ENCODE peak calls at places on chromosome X, in seven cellular contexts. One of them, this sample, is unnamed.

GRCh38 chrX:150080497-150080896 is 142.2 kb upstream of the EOLA2 start:
- DNase-seq in foreskin fibroblast: no peak
- DNase-seq in fibroblast of lung: no peak
- DNase-seq in fibroblast of pulmonary artery: no peak
- DNase-seq in lower leg skin: no peak
- DNase-seq in thoracic aorta: no peak
- DNase-seq in Caco-2: no peak
- DNase-seq in this sample: no peak

GRCh38 chrX:48927736-48928382 is 9.0 kb upstream of the PIM2 start:
- DNase-seq in foreskin fibroblast: no peak
- DNase-seq in fibroblast of lung: no peak
- DNase-seq in fibroblast of pulmonary artery: no peak
- DNase-seq in lower leg skin: no peak
- DNase-seq in thoracic aorta: no peak
- DNase-seq in Caco-2: no peak
- DNase-seq in this sample: no peak

GRCh38 chrX:7117587-7117986 is 29.9 kb upstream of the STS start:
- DNase-seq in foreskin fibroblast: no peak
- DNase-seq in fibroblast of lung: no peak
- DNase-seq in fibroblast of pulmonary artery: no peak
- DNase-seq in lower leg skin: no peak
- DNase-seq in thoracic aorta: no peak
- DNase-seq in Caco-2: no peak
- DNase-seq in this sample: no peak

GRCh38 chrX:41238543-41238942 is 95.4 kb upstream of the DDX3X start:
- DNase-seq in foreskin fibroblast: peak; percentile 62
- DNase-seq in fibroblast of lung: peak; percentile 66
- DNase-seq in fibroblast of pulmonary artery: peak; percentile 70
- DNase-seq in lower leg skin: no peak
- DNase-seq in thoracic aorta: no peak
- DNase-seq in Caco-2: no peak
- DNase-seq in this sample: peak; percentile 60

GRCh38 chrX:446243-446642 is 59.5 kb upstream of the PPP2R3B start:
- DNase-seq in foreskin fibroblast: no peak
- DNase-seq in fibroblast of lung: no peak
- DNase-seq in fibroblast of pulmonary artery: no peak
- DNase-seq in lower leg skin: no peak
- DNase-seq in thoracic aorta: no peak
- DNase-seq in Caco-2: no peak
- DNase-seq in this sample: no peak

GRCh38 chrX:68841251-68842049 is 12.6 kb downstream of the EFNB1 start:
- DNase-seq in foreskin fibroblast: no peak
- DNase-seq in fibroblast of lung: no peak
- DNase-seq in fibroblast of pulmonary artery: no peak
- DNase-seq in lower leg skin: no peak
- DNase-seq in thoracic aorta: no peak
- DNase-seq in Caco-2: no peak
- DNase-seq in this sample: no peak

GRCh38 chrX:132426695-132427281 is 62.0 kb downstream of the MBNL3 start:
- DNase-seq in foreskin fibroblast: peak; percentile 73
- DNase-seq in fibroblast of lung: peak; percentile 43
- DNase-seq in fibroblast of pulmonary artery: peak; percentile 57
- DNase-seq in lower leg skin: no peak
- DNase-seq in thoracic aorta: no peak
- DNase-seq in Caco-2: no peak
- DNase-seq in this sample: peak; percentile 38

GRCh38 chrX:118758511-118758910 is 31.1 kb downstream of the IL13RA1 start:
- DNase-seq in foreskin fibroblast: no peak
- DNase-seq in fibroblast of lung: no peak
- DNase-seq in fibroblast of pulmonary artery: no peak
- DNase-seq in lower leg skin: no peak
- DNase-seq in thoracic aorta: no peak
- DNase-seq in Caco-2: no peak
- DNase-seq in this sample: no peak

GRCh38 chrX:39693298-39693697 is 404.5 kb downstream of the BCOR start:
- DNase-seq in foreskin fibroblast: no peak
- DNase-seq in fibroblast of lung: peak; percentile 47
- DNase-seq in fibroblast of pulmonary artery: no peak
- DNase-seq in lower leg skin: peak; percentile 39
- DNase-seq in thoracic aorta: no peak
- DNase-seq in Caco-2: peak; percentile 16
- DNase-seq in this sample: no peak

GRCh38 chrX:129754266-129755024 is 15.7 kb downstream of the XPNPEP2 start:
- DNase-seq in foreskin fibroblast: no peak
- DNase-seq in fibroblast of lung: no peak
- DNase-seq in fibroblast of pulmonary artery: no peak
- DNase-seq in lower leg skin: no peak
- DNase-seq in thoracic aorta: no peak
- DNase-seq in Caco-2: no peak
- DNase-seq in this sample: no peak

GRCh38 chrX:65532016-65532415 is 2.6 kb downstream of the LAS1L start:
- DNase-seq in foreskin fibroblast: no peak
- DNase-seq in fibroblast of lung: no peak
- DNase-seq in fibroblast of pulmonary artery: no peak
- DNase-seq in lower leg skin: no peak
- DNase-seq in thoracic aorta: no peak
- DNase-seq in Caco-2: no peak
- DNase-seq in this sample: peak; percentile 0

GRCh38 chrX:41875142-41875541 is 48.2 kb downstream of the CASK start:
- DNase-seq in foreskin fibroblast: no peak
- DNase-seq in fibroblast of lung: peak; percentile 38
- DNase-seq in fibroblast of pulmonary artery: peak; percentile 16
- DNase-seq in lower leg skin: no peak
- DNase-seq in thoracic aorta: no peak
- DNase-seq in Caco-2: no peak
- DNase-seq in this sample: no peak

GRCh38 chrX:10146350-10146749 is 10.4 kb upstream of the CLCN4 start:
- DNase-seq in foreskin fibroblast: peak; percentile 11
- DNase-seq in fibroblast of lung: no peak
- DNase-seq in fibroblast of pulmonary artery: no peak
- DNase-seq in lower leg skin: no peak
- DNase-seq in thoracic aorta: no peak
- DNase-seq in Caco-2: no peak
- DNase-seq in this sample: no peak

GRCh38 chrX:137034508-137034872 is 695 bp upstream of the GPR101 start:
- DNase-seq in foreskin fibroblast: no peak
- DNase-seq in fibroblast of lung: no peak
- DNase-seq in fibroblast of pulmonary artery: no peak
- DNase-seq in lower leg skin: no peak
- DNase-seq in thoracic aorta: no peak
- DNase-seq in Caco-2: peak; percentile 1
- DNase-seq in this sample: no peak

GRCh38 chrX:39883664-39884063 is 214.1 kb downstream of the BCOR start:
- DNase-seq in foreskin fibroblast: no peak
- DNase-seq in fibroblast of lung: no peak
- DNase-seq in fibroblast of pulmonary artery: no peak
- DNase-seq in lower leg skin: no peak
- DNase-seq in thoracic aorta: no peak
- DNase-seq in Caco-2: no peak
- DNase-seq in this sample: no peak

GRCh38 chrX:13734278-13735172 is at the start of the genes OFD1 and TRAPPC2:
- DNase-seq in foreskin fibroblast: peak; percentile 95
- DNase-seq in fibroblast of lung: peak; percentile 94
- DNase-seq in fibroblast of pulmonary artery: peak; percentile 95
- DNase-seq in lower leg skin: peak; percentile 98
- DNase-seq in thoracic aorta: peak; percentile 63
- DNase-seq in Caco-2: peak; percentile 92
- DNase-seq in this sample: peak; percentile 94

GRCh38 chrX:65596270-65596669 is 61.7 kb upstream of the LAS1L start:
- DNase-seq in foreskin fibroblast: peak; percentile 64
- DNase-seq in fibroblast of lung: peak; percentile 66
- DNase-seq in fibroblast of pulmonary artery: peak; percentile 50
- DNase-seq in lower leg skin: peak; percentile 80
- DNase-seq in thoracic aorta: no peak
- DNase-seq in Caco-2: no peak
- DNase-seq in this sample: peak; percentile 68

GRCh38 chrX:56920338-56920997 is 74.9 kb downstream of the SPIN3 start:
- DNase-seq in foreskin fibroblast: no peak
- DNase-seq in fibroblast of lung: no peak
- DNase-seq in fibroblast of pulmonary artery: no peak
- DNase-seq in lower leg skin: no peak
- DNase-seq in thoracic aorta: no peak
- DNase-seq in Caco-2: peak; percentile 12
- DNase-seq in this sample: no peak

GRCh38 chrX:107448625-107449468 is 605 bp upstream of the FRMPD3 start:
- DNase-seq in foreskin fibroblast: peak; percentile 11
- DNase-seq in fibroblast of lung: peak; percentile 14
- DNase-seq in fibroblast of pulmonary artery: no peak
- DNase-seq in lower leg skin: no peak
- DNase-seq in thoracic aorta: no peak
- DNase-seq in Caco-2: no peak
- DNase-seq in this sample: peak; percentile 1

GRCh38 chrX:14363719-14364118 is 165.6 kb upstream of the GLRA2 start:
- DNase-seq in foreskin fibroblast: peak; percentile 69
- DNase-seq in fibroblast of lung: no peak
- DNase-seq in fibroblast of pulmonary artery: no peak
- DNase-seq in lower leg skin: no peak
- DNase-seq in thoracic aorta: no peak
- DNase-seq in Caco-2: no peak
- DNase-seq in this sample: peak; percentile 50

DNA sequence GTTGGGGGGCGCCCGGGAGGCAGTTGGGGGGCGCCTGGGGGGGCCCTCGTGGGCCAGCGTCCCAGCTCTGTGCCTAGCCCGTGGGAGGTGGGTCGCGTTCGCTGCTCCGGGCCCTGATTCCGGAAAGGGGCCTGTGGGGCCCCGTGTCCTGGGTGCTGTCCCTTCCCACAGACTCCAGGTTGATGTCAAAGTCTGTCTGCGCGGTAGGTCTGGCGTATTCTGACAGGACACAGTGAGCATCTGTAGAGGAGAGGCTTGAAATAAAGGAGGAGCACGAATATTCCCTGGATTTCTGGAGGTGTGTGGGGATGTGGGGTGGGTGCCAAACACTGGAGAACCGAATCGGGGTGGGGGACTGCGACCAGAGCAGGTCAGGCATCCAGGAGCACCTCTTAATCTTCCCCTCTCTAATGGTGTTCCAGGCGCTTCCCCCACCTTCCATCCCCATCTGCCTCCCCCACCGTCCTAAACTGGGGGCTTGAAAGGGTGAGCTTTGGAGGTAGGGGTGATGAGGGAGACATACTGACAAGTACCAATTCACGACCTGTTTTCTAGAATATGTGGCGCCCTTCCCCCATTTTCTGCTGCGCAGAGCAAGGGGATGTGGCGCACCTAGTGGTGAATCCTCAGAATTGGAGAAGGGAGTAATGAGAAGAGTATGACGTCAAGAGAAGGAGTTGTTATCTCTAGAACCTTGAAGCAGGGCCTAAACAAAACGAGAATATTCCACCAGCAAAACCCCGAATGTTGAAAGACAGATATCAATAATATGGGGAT is 873 bp downstream of the GPRASP1 start:
- DNase-seq in foreskin fibroblast: peak; percentile 55
- DNase-seq in fibroblast of lung: peak; percentile 35
- DNase-seq in fibroblast of pulmonary artery: peak; percentile 56
- DNase-seq in lower leg skin: no peak
- DNase-seq in thoracic aorta: no peak
- DNase-seq in Caco-2: no peak
- DNase-seq in this sample: peak; percentile 26
- TF ChIP-seq CTCF in foreskin fibroblast: peak; percentile 44
- TF ChIP-seq CTCF in fibroblast of lung: peak; percentile 60
- TF ChIP-seq CTCF in fibroblast of pulmonary artery: peak; percentile 52
- TF ChIP-seq CTCF in lower leg skin: no peak
- TF ChIP-seq CTCF in thoracic aorta: peak; percentile 58
- TF ChIP-seq CTCF in Caco-2: no peak
- TF ChIP-seq CTCF in this sample: peak; percentile 54

GRCh38 chrX:72018277-72019112 is 107.8 kb downstream of the NHSL2 start:
- DNase-seq in foreskin fibroblast: peak; percentile 95
- DNase-seq in fibroblast of lung: peak; percentile 89
- DNase-seq in fibroblast of pulmonary artery: peak; percentile 91
- DNase-seq in lower leg skin: peak; percentile 95
- DNase-seq in thoracic aorta: peak; percentile 22
- DNase-seq in Caco-2: peak; percentile 85
- DNase-seq in this sample: peak; percentile 87
- H3K4me3 ChIP-seq in foreskin fibroblast: no peak overlapping the region
- H3K4me3 ChIP-seq in fibroblast of lung: no peak overlapping the region
- H3K4me3 ChIP-seq in fibroblast of pulmonary artery: no peak overlapping the region
- H3K4me3 ChIP-seq in lower leg skin: no peak overlapping the region
- H3K4me3 ChIP-seq in thoracic aorta: peak overlapping the region; percentile 65
- H3K4me3 ChIP-seq in Caco-2: peak overlapping the region; percentile 45
- H3K4me3 ChIP-seq in this sample: no peak overlapping the region

GRCh38 chrX:96774116-96774515 is 89.5 kb downstream of the DIAPH2 start:
- DNase-seq in foreskin fibroblast: no peak
- DNase-seq in fibroblast of lung: no peak
- DNase-seq in fibroblast of pulmonary artery: no peak
- DNase-seq in lower leg skin: no peak
- DNase-seq in thoracic aorta: no peak
- DNase-seq in Caco-2: no peak
- DNase-seq in this sample: no peak

GRCh38 chrX:96771500-96771899 is 86.9 kb downstream of the DIAPH2 start:
- DNase-seq in foreskin fibroblast: no peak
- DNase-seq in fibroblast of lung: no peak
- DNase-seq in fibroblast of pulmonary artery: no peak
- DNase-seq in lower leg skin: no peak
- DNase-seq in thoracic aorta: no peak
- DNase-seq in Caco-2: no peak
- DNase-seq in this sample: no peak

GRCh38 chrX:96764864-96765263 is 80.2 kb downstream of the DIAPH2 start:
- DNase-seq in foreskin fibroblast: no peak
- DNase-seq in fibroblast of lung: no peak
- DNase-seq in fibroblast of pulmonary artery: no peak
- DNase-seq in lower leg skin: no peak
- DNase-seq in thoracic aorta: no peak
- DNase-seq in Caco-2: no peak
- DNase-seq in this sample: no peak

DNA sequence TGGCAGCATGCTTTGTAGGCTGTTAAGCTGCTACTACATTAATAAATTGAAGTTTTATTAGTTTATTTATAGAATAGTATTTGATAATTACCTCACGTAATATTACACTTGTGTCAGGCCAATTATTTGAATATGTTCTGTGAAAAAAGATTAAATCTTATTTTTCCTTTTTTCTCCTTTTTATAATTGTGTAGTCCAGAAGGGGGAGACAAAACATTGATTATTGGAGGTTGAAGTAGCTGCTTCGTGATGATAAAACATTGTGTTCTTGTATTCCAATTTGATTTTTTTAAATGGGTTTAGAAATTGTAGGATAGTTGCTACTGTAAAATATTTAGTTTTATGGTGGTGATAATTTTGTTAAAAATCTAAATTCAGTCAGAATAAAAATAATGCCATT is 85.7 kb downstream of the DIAPH2 start:
- DNase-seq in foreskin fibroblast: peak; percentile 15
- DNase-seq in fibroblast of lung: peak; percentile 8
- DNase-seq in fibroblast of pulmonary artery: peak; percentile 46
- DNase-seq in lower leg skin: no peak
- DNase-seq in thoracic aorta: no peak
- DNase-seq in Caco-2: peak; percentile 1
- DNase-seq in this sample: peak; percentile 6
- TF ChIP-seq CTCF in foreskin fibroblast: peak; percentile 16
- TF ChIP-seq CTCF in fibroblast of lung: peak; percentile 32
- TF ChIP-seq CTCF in fibroblast of pulmonary artery: peak; percentile 35
- TF ChIP-seq CTCF in lower leg skin: no peak
- TF ChIP-seq CTCF in thoracic aorta: no peak
- TF ChIP-seq CTCF in Caco-2: peak; percentile 23
- TF ChIP-seq CTCF in this sample: no peak

DNA sequence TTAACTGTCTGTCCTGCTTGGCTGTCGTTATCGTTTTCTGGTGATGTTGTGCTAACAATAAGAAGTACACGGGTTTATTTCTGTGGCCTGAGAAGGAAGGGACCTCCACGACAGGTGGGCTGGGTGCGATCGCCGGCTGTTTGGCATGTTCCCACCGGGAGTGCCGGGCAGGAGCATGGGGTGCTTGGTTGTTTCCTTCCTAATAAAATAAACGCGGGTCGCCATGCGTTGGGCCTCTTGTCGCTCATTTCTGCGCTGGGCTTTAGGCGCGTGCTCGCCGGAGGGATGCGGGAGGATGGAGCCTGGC is 711 bp upstream of the GDI1 start:
- DNase-seq in foreskin fibroblast: no peak
- DNase-seq in fibroblast of lung: no peak
- DNase-seq in fibroblast of pulmonary artery: no peak
- DNase-seq in lower leg skin: no peak
- DNase-seq in thoracic aorta: no peak
- DNase-seq in Caco-2: no peak
- DNase-seq in this sample: no peak
- H3K4me3 ChIP-seq in foreskin fibroblast: peak overlapping the region; percentile 15
- H3K4me3 ChIP-seq in fibroblast of lung: no peak overlapping the region
- H3K4me3 ChIP-seq in fibroblast of pulmonary artery: peak overlapping the region; percentile 21
- H3K4me3 ChIP-seq in lower leg skin: no peak overlapping the region
- H3K4me3 ChIP-seq in thoracic aorta: peak overlapping the region; percentile 64
- H3K4me3 ChIP-seq in Caco-2: peak overlapping the region; percentile 32
- H3K4me3 ChIP-seq in this sample: peak overlapping the region; percentile 22

This sample was measured in epithelial cell of esophagus.